ENCODE peak calls at places on chromosomes 1 and 21, in five cellular contexts. S, T, M, G and Z are unnamed samples.
A peak's percentile ranks its signal among the peaks of the same experiment; 100 is the strongest.

GRCh38 chr1:12556957-12557935 is 60.8 kb downstream of the DHRS3 start:
- DNase-seq in S (no peak), T (no peak), M (no peak), G (no peak), Z (no peak)

GRCh38 chr1:214102907-214103306 is 115.1 kb downstream of the PROX1 start:
- DNase-seq in S (no peak), T (peak; percentile 81), M (no peak), G (no peak), Z (no peak)

GRCh38 chr1:36301220-36301619 is 4.9 kb upstream of the SH3D21 start:
- DNase-seq in S (no peak), T (no peak), M (no peak), G (no peak), Z (no peak)

GRCh38 chr1:115426271-115426771 is 88.3 kb upstream of the NGF start:
- DNase-seq in S (no peak), T (no peak), M (no peak), G (no peak), Z (peak; percentile 7)

GRCh38 chr1:1422465-1423244 is 1.6 kb upstream of the ANKRD65 start:
- DNase-seq in S (no peak), T (no peak), M (no peak), G (no peak), Z (no peak)

GRCh38 chr1:170701962-170702361 is 38.0 kb downstream of the PRRX1 start:
- DNase-seq in S (no peak), T (no peak), M (no peak), G (no peak), Z (no peak)

GRCh38 chr1:8586438-8586837 is 231.0 kb downstream of the RERE start:
- DNase-seq in S (no peak), T (no peak), M (no peak), G (no peak), Z (no peak)

GRCh38 chr1:109299087-109299983 is 7.5 kb downstream of the MYBPHL start:
- DNase-seq in S (no peak), T (peak; percentile 98), M (no peak), G (peak; percentile 35), Z (peak; percentile 42)

GRCh38 chr1:97384294-97384952 is 536.4 kb downstream of the DPYD start:
- DNase-seq in S (no peak), T (no peak), M (no peak), G (no peak), Z (no peak)

GRCh38 chr1:226541631-226542622 is 6.6 kb upstream of the STUM start:
- DNase-seq in S (no peak), T (no peak), M (no peak), G (no peak), Z (no peak)

GRCh38 chr1:168786476-168787330 is 57.7 kb upstream of the DPT start:
- DNase-seq in S (no peak), T (no peak), M (no peak), G (no peak), Z (no peak)

GRCh38 chr1:31605908-31606427 is 11.5 kb upstream of the HCRTR1 start:
- DNase-seq in S (peak; percentile 96), T (no peak), M (no peak), G (no peak), Z (no peak)

GRCh38 chr21:46254208-46254975 is 25.8 kb upstream of the LSS start:
- DNase-seq in S (peak; percentile 48), T (no peak), M (no peak), G (no peak), Z (no peak)

GRCh38 chr21:24205317-24205716 is 1402.0 kb downstream of the MRPL39 start:
- DNase-seq in S (no peak), T (no peak), M (no peak), G (peak; percentile 29), Z (no peak)

GRCh38 chr1:19504796-19505693 is 19.7 kb upstream of the CAPZB start:
- DNase-seq in S (no peak), T (no peak), M (no peak), G (no peak), Z (no peak)

GRCh38 chr1:108047085-108047484 is 82.1 kb upstream of the VAV3 start:
- DNase-seq in S (no peak), T (no peak), M (no peak), G (no peak), Z (no peak)

GRCh38 chr1:108050911-108051624 is 86.1 kb upstream of the VAV3 start:
- DNase-seq in S (no peak), T (no peak), M (no peak), G (no peak), Z (no peak)

GRCh38 chr1:108048311-108049082 is 83.5 kb upstream of the VAV3 start:
- DNase-seq in S (no peak), T (no peak), M (no peak), G (no peak), Z (no peak)

GRCh38 chr1:108050134-108050533 is 85.2 kb upstream of the VAV3 start:
- DNase-seq in S (no peak), T (no peak), M (no peak), G (no peak), Z (no peak)

DNA sequence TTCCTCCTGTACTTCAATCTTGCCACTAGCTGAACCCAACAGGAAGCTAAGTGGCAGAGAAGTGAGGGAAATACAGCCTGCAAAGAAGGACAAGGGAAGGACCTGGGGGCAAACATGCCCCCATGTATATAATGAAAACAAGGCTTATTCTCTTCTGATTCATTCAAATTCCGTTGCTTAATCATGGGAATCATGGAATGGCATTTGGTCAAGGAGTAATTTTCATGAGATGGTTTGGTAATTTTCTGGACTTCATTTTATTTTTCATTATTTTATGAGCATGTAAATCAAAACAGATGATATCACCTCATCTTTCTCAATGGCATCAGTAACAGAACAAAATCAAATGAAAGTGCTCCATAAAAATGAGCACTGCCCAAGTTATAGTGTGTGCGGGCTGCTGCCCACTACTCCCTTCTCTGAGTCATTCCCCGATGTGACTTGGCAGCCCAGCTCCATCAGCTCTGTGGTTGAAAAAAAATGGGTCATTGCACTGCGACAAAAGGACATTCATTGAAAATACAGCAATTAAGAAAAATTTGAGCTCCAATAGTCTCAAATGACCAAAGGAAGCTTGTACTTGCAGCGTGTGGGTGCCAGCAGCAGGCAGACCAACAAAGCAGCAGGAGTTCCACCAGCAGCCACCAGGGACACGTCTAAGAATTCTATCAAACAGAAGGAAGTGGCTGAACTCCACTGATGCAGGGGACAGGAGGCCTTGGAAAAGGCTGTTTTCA is 84.3 kb upstream of the VAV3 start:
- DNase-seq in S (no peak), T (no peak), M (peak; percentile 37), G (peak; percentile 18), Z (no peak)
- TF ChIP-seq JUND in S (no peak), T (no peak), M (no peak), G (no peak), Z (no peak)

GRCh38 chr1:114215426-114215825 is 61.8 kb upstream of the SYT6 start:
- DNase-seq in S (no peak), T (no peak), M (no peak), G (no peak), Z (no peak)

GRCh38 chr1:114218397-114219237 is 64.9 kb upstream of the SYT6 start:
- DNase-seq in S (no peak), T (no peak), M (no peak), G (peak; percentile 44), Z (no peak)

GRCh38 chr1:114214016-114214415 is 60.3 kb upstream of the SYT6 start:
- DNase-seq in S (no peak), T (no peak), M (no peak), G (no peak), Z (no peak)

GRCh38 chr1:114219247-114219872 is 65.7 kb upstream of the SYT6 start:
- DNase-seq in S (no peak), T (no peak), M (no peak), G (no peak), Z (peak; percentile 19)

DNA sequence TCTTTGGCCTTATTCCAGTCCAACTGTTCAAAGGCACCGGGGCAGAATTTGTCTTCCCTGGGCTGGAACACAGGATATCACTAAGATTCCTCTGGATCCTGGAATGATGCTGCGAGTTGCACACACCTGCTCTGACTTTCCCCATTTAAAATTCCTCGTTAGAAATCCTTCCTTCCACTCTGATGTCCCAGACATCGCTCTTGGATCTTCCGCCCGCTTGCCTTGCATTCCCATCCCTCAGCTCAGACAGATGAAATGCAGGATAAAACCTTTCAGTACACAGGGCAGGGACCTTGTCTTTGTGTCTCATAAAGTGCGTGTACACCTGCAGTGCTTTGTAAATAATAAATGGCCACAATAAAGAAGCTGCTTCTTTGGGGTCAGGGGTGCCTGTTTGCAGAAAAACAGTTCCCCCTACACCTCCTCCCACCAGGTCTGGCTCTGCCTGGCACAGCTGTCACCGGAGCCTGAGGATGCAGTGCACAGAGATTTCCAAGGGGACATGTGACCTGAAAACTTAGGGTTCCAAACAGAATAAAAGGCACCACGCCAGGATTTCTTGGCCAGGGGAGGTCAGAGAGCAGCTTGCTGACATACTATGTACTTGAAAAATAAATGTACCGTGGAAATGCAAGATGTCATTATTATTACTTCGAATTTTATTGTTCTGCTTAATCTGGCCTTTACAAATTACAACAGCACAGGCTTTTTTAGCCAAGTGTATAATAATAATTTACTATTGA is 62.9 kb upstream of the SYT6 start:
- DNase-seq in S (no peak), T (no peak), M (no peak), G (no peak), Z (peak; percentile 75)
- TF ChIP-seq JUND in S (no peak), T (no peak), M (no peak), G (no peak), Z (no peak)

DNA sequence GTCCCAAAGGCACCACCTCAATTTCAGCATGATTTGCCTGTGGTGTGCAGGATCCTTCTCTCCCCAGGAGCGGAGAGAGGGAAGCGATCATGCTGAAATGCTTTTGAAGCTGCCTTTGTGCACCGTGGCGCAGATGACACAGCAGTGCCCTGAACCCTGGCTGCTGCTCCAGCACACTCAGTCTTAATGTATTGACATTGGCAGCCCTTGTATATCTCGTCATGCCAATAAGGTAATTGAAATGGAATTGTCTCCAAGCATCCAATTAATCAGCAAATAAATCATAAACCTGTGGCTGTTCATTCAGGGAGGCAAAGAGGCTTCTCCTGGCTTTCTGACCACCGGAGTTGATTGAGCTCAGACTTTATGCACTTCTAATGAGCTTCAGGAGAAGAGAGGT is 139.8 kb downstream of the KAZN start:
- DNase-seq in S (no peak), T (no peak), M (no peak), G (no peak), Z (no peak)
- TF ChIP-seq JUND in S (no peak), T (no peak), M (no peak), G (no peak), Z (no peak)

GRCh38 chr1:27031235-27032118 is 18.8 kb upstream of the TENT5B start:
- DNase-seq in S (no peak), T (no peak), M (peak; percentile 23), G (peak; percentile 38), Z (peak; percentile 88)
- TF ChIP-seq JUND in S (no peak), T (no peak), M (no peak), G (no peak), Z (no peak)

GRCh38 chr1:21650400-21650799 is 18.8 kb downstream of the RAP1GAP start:
- DNase-seq in S (no peak), T (no peak), M (no peak), G (no peak), Z (no peak)

GRCh38 chr1:21652937-21653743 is 16.0 kb downstream of the RAP1GAP start:
- DNase-seq in S (no peak), T (no peak), M (no peak), G (no peak), Z (no peak)

GRCh38 chr1:21652101-21652936 is 16.8 kb downstream of the RAP1GAP start:
- DNase-seq in S (no peak), T (no peak), M (no peak), G (no peak), Z (no peak)

GRCh38 chr1:21649315-21649714 is 19.8 kb downstream of the RAP1GAP start:
- DNase-seq in S (no peak), T (no peak), M (no peak), G (no peak), Z (no peak)

GRCh38 chr1:21651214-21652042 is 17.7 kb downstream of the RAP1GAP start:
- DNase-seq in S (no peak), T (no peak), M (peak; percentile 94), G (peak; percentile 96), Z (no peak)
- TF ChIP-seq JUND in S (no peak), T (no peak), M (no peak), G (no peak), Z (no peak)